ENCODE peak calls at places on chromosome 11, in eight cellular contexts. One of them, this sample, is unnamed.

GRCh38 chr11:66239998-66240780 is 28.2 kb upstream of the RAB1B start:
- DNase-seq in astrocyte of the spinal cord: no peak
- DNase-seq in iris pigment epithelial cell: no peak
- DNase-seq in dorsolateral prefrontal cortex: no peak
- DNase-seq in WTC11: no peak
- DNase-seq in kidney tubule cell: no peak
- DNase-seq in posterior cingulate gyrus: no peak
- DNase-seq in heart right ventricle: no peak
- DNase-seq in this sample: no peak

GRCh38 chr11:45852018-45852711 is 4.9 kb downstream of the CRY2 start:
- DNase-seq in astrocyte of the spinal cord: no peak
- DNase-seq in iris pigment epithelial cell: no peak
- DNase-seq in dorsolateral prefrontal cortex: no peak
- DNase-seq in WTC11: peak
- DNase-seq in kidney tubule cell: no peak
- DNase-seq in posterior cingulate gyrus: no peak
- DNase-seq in heart right ventricle: no peak
- DNase-seq in this sample: no peak

GRCh38 chr11:47254381-47254780 is 3.4 kb upstream of the NR1H3 start:
- DNase-seq in astrocyte of the spinal cord: no peak
- DNase-seq in iris pigment epithelial cell: no peak
- DNase-seq in dorsolateral prefrontal cortex: no peak
- DNase-seq in WTC11: no peak
- DNase-seq in kidney tubule cell: no peak
- DNase-seq in posterior cingulate gyrus: no peak
- DNase-seq in heart right ventricle: no peak
- DNase-seq in this sample: no peak

GRCh38 chr11:44615913-44616806 is 50.7 kb downstream of the CD82 start:
- DNase-seq in astrocyte of the spinal cord: no peak
- DNase-seq in iris pigment epithelial cell: no peak
- DNase-seq in dorsolateral prefrontal cortex: no peak
- DNase-seq in WTC11: no peak
- DNase-seq in kidney tubule cell: no peak
- DNase-seq in posterior cingulate gyrus: peak
- DNase-seq in heart right ventricle: no peak
- DNase-seq in this sample: no peak

GRCh38 chr11:61783717-61784505 is 8.5 kb downstream of the TMEM258 start:
- DNase-seq in astrocyte of the spinal cord: peak
- DNase-seq in iris pigment epithelial cell: peak
- DNase-seq in dorsolateral prefrontal cortex: no peak
- DNase-seq in WTC11: no peak
- DNase-seq in kidney tubule cell: peak
- DNase-seq in posterior cingulate gyrus: no peak
- DNase-seq in heart right ventricle: no peak
- DNase-seq in this sample: no peak

GRCh38 chr11:15743244-15743629 is 613.1 kb downstream of the SOX6 start:
- DNase-seq in astrocyte of the spinal cord: no peak
- DNase-seq in iris pigment epithelial cell: no peak
- DNase-seq in dorsolateral prefrontal cortex: no peak
- DNase-seq in WTC11: no peak
- DNase-seq in kidney tubule cell: no peak
- DNase-seq in posterior cingulate gyrus: no peak
- DNase-seq in heart right ventricle: no peak
- DNase-seq in this sample: no peak

GRCh38 chr11:89436071-89436470 is 55.1 kb downstream of the NOX4 start:
- DNase-seq in astrocyte of the spinal cord: peak
- DNase-seq in iris pigment epithelial cell: peak
- DNase-seq in dorsolateral prefrontal cortex: no peak
- DNase-seq in WTC11: no peak
- DNase-seq in kidney tubule cell: peak
- DNase-seq in posterior cingulate gyrus: no peak
- DNase-seq in heart right ventricle: no peak
- DNase-seq in this sample: no peak

GRCh38 chr11:68749501-68750196 is 1.7 kb downstream of the TESMIN start:
- DNase-seq in astrocyte of the spinal cord: peak
- DNase-seq in iris pigment epithelial cell: peak
- DNase-seq in dorsolateral prefrontal cortex: no peak
- DNase-seq in WTC11: peak
- DNase-seq in kidney tubule cell: no peak
- DNase-seq in posterior cingulate gyrus: no peak
- DNase-seq in heart right ventricle: no peak
- DNase-seq in this sample: no peak

GRCh38 chr11:111574373-111575230 is 27.6 kb upstream of the SIK2 start:
- DNase-seq in astrocyte of the spinal cord: no peak
- DNase-seq in iris pigment epithelial cell: no peak
- DNase-seq in dorsolateral prefrontal cortex: no peak
- DNase-seq in WTC11: no peak
- DNase-seq in kidney tubule cell: no peak
- DNase-seq in posterior cingulate gyrus: no peak
- DNase-seq in heart right ventricle: no peak
- DNase-seq in this sample: no peak

GRCh38 chr11:96314326-96315050 is 28.5 kb downstream of the MAML2 start:
- DNase-seq in astrocyte of the spinal cord: peak
- DNase-seq in iris pigment epithelial cell: peak
- DNase-seq in dorsolateral prefrontal cortex: no peak
- DNase-seq in WTC11: no peak
- DNase-seq in kidney tubule cell: peak
- DNase-seq in posterior cingulate gyrus: no peak
- DNase-seq in heart right ventricle: peak
- DNase-seq in this sample: peak

GRCh38 chr11:3942160-3942955 is 86.9 kb downstream of the STIM1 start:
- DNase-seq in astrocyte of the spinal cord: no peak
- DNase-seq in iris pigment epithelial cell: no peak
- DNase-seq in dorsolateral prefrontal cortex: no peak
- DNase-seq in WTC11: no peak
- DNase-seq in kidney tubule cell: no peak
- DNase-seq in posterior cingulate gyrus: no peak
- DNase-seq in heart right ventricle: no peak
- DNase-seq in this sample: no peak

GRCh38 chr11:74134661-74135515 is 35.9 kb downstream of the C2CD3 start:
- DNase-seq in astrocyte of the spinal cord: peak
- DNase-seq in iris pigment epithelial cell: peak
- DNase-seq in dorsolateral prefrontal cortex: no peak
- DNase-seq in WTC11: no peak
- DNase-seq in kidney tubule cell: peak
- DNase-seq in posterior cingulate gyrus: no peak
- DNase-seq in heart right ventricle: no peak
- DNase-seq in this sample: peak

GRCh38 chr11:94525933-94526332 is 13.7 kb downstream of the C11orf97 start:
- DNase-seq in astrocyte of the spinal cord: peak
- DNase-seq in iris pigment epithelial cell: peak
- DNase-seq in dorsolateral prefrontal cortex: peak
- DNase-seq in WTC11: no peak
- DNase-seq in kidney tubule cell: peak
- DNase-seq in posterior cingulate gyrus: peak
- DNase-seq in heart right ventricle: peak
- DNase-seq in this sample: peak

GRCh38 chr11:58788355-58789023 is 56.0 kb downstream of the GLYATL2 start:
- DNase-seq in astrocyte of the spinal cord: peak
- DNase-seq in iris pigment epithelial cell: peak
- DNase-seq in dorsolateral prefrontal cortex: no peak
- DNase-seq in WTC11: peak
- DNase-seq in kidney tubule cell: peak
- DNase-seq in posterior cingulate gyrus: no peak
- DNase-seq in heart right ventricle: no peak
- DNase-seq in this sample: peak

GRCh38 chr11:18669211-18669593 is 29.4 kb upstream of the TMEM86A start:
- DNase-seq in astrocyte of the spinal cord: no peak
- DNase-seq in iris pigment epithelial cell: peak
- DNase-seq in dorsolateral prefrontal cortex: no peak
- DNase-seq in WTC11: no peak
- DNase-seq in kidney tubule cell: peak
- DNase-seq in posterior cingulate gyrus: no peak
- DNase-seq in heart right ventricle: no peak
- DNase-seq in this sample: peak

GRCh38 chr11:62602141-62603071 is 741 bp upstream of the MTA2 start:
- DNase-seq in astrocyte of the spinal cord: peak
- DNase-seq in iris pigment epithelial cell: peak
- DNase-seq in dorsolateral prefrontal cortex: peak
- DNase-seq in WTC11: peak
- DNase-seq in kidney tubule cell: no peak
- DNase-seq in posterior cingulate gyrus: peak
- DNase-seq in heart right ventricle: peak
- DNase-seq in this sample: peak

GRCh38 chr11:45333506-45333971 is 47.4 kb upstream of the SYT13 start:
- DNase-seq in astrocyte of the spinal cord: peak
- DNase-seq in iris pigment epithelial cell: peak
- DNase-seq in dorsolateral prefrontal cortex: no peak
- DNase-seq in WTC11: peak
- DNase-seq in kidney tubule cell: peak
- DNase-seq in posterior cingulate gyrus: no peak
- DNase-seq in heart right ventricle: peak
- DNase-seq in this sample: peak

GRCh38 chr11:61891331-61892084 is at the start of gene FADS3:
- DNase-seq in astrocyte of the spinal cord: peak
- DNase-seq in iris pigment epithelial cell: peak
- DNase-seq in dorsolateral prefrontal cortex: peak
- DNase-seq in WTC11: peak
- DNase-seq in kidney tubule cell: peak
- DNase-seq in posterior cingulate gyrus: peak
- DNase-seq in heart right ventricle: peak
- DNase-seq in this sample: peak

GRCh38 chr11:38824573-38824972 is 2226.5 kb upstream of the RAG2 start:
- DNase-seq in astrocyte of the spinal cord: no peak
- DNase-seq in iris pigment epithelial cell: peak
- DNase-seq in dorsolateral prefrontal cortex: no peak
- DNase-seq in WTC11: no peak
- DNase-seq in kidney tubule cell: no peak
- DNase-seq in posterior cingulate gyrus: no peak
- DNase-seq in heart right ventricle: no peak
- DNase-seq in this sample: no peak

GRCh38 chr11:14672635-14673034 is 29.0 kb downstream of the PDE3B start:
- DNase-seq in astrocyte of the spinal cord: peak
- DNase-seq in iris pigment epithelial cell: peak
- DNase-seq in dorsolateral prefrontal cortex: no peak
- DNase-seq in WTC11: no peak
- DNase-seq in kidney tubule cell: peak
- DNase-seq in posterior cingulate gyrus: no peak
- DNase-seq in heart right ventricle: no peak
- DNase-seq in this sample: peak

GRCh38 chr11:16788141-16789060 is 50.0 kb downstream of the C11orf58 start:
- DNase-seq in astrocyte of the spinal cord: peak
- DNase-seq in iris pigment epithelial cell: peak
- DNase-seq in dorsolateral prefrontal cortex: peak
- DNase-seq in WTC11: peak
- DNase-seq in kidney tubule cell: peak
- DNase-seq in posterior cingulate gyrus: peak
- DNase-seq in heart right ventricle: peak
- DNase-seq in this sample: peak

GRCh38 chr11:120649316-120649715 is 137.8 kb downstream of the GRIK4 start:
- DNase-seq in astrocyte of the spinal cord: no peak
- DNase-seq in iris pigment epithelial cell: no peak
- DNase-seq in dorsolateral prefrontal cortex: no peak
- DNase-seq in WTC11: no peak
- DNase-seq in kidney tubule cell: no peak
- DNase-seq in posterior cingulate gyrus: no peak
- DNase-seq in heart right ventricle: no peak
- DNase-seq in this sample: no peak

GRCh38 chr11:128517457-128518230 is 69.7 kb downstream of the ETS1 start:
- DNase-seq in astrocyte of the spinal cord: peak
- DNase-seq in iris pigment epithelial cell: peak
- DNase-seq in dorsolateral prefrontal cortex: no peak
- DNase-seq in WTC11: no peak
- DNase-seq in kidney tubule cell: no peak
- DNase-seq in posterior cingulate gyrus: no peak
- DNase-seq in heart right ventricle: no peak
- DNase-seq in this sample: peak

GRCh38 chr11:10374386-10374785 is 69.5 kb downstream of the ADM start:
- DNase-seq in astrocyte of the spinal cord: no peak
- DNase-seq in iris pigment epithelial cell: no peak
- DNase-seq in dorsolateral prefrontal cortex: no peak
- DNase-seq in WTC11: no peak
- DNase-seq in kidney tubule cell: no peak
- DNase-seq in posterior cingulate gyrus: no peak
- DNase-seq in heart right ventricle: no peak
- DNase-seq in this sample: no peak

GRCh38 chr11:16981651-16982194 is 32.5 kb downstream of the PLEKHA7 start:
- DNase-seq in astrocyte of the spinal cord: peak
- DNase-seq in iris pigment epithelial cell: peak
- DNase-seq in dorsolateral prefrontal cortex: peak
- DNase-seq in WTC11: peak
- DNase-seq in kidney tubule cell: peak
- DNase-seq in posterior cingulate gyrus: peak
- DNase-seq in heart right ventricle: no peak
- DNase-seq in this sample: no peak

GRCh38 chr11:73795925-73796632 is 8.4 kb downstream of the MRPL48 start:
- DNase-seq in astrocyte of the spinal cord: no peak
- DNase-seq in iris pigment epithelial cell: no peak
- DNase-seq in dorsolateral prefrontal cortex: peak
- DNase-seq in WTC11: peak
- DNase-seq in kidney tubule cell: no peak
- DNase-seq in posterior cingulate gyrus: peak
- DNase-seq in heart right ventricle: peak
- DNase-seq in this sample: no peak

GRCh38 chr11:14065153-14065552 is 102.6 kb downstream of the SPON1 start:
- DNase-seq in astrocyte of the spinal cord: no peak
- DNase-seq in iris pigment epithelial cell: no peak
- DNase-seq in dorsolateral prefrontal cortex: peak
- DNase-seq in WTC11: no peak
- DNase-seq in kidney tubule cell: no peak
- DNase-seq in posterior cingulate gyrus: peak
- DNase-seq in heart right ventricle: no peak
- DNase-seq in this sample: no peak

GRCh38 chr11:1219836-1220810 is 2.7 kb upstream of the MUC5B start:
- DNase-seq in astrocyte of the spinal cord: no peak
- DNase-seq in iris pigment epithelial cell: no peak
- DNase-seq in dorsolateral prefrontal cortex: no peak
- DNase-seq in WTC11: no peak
- DNase-seq in kidney tubule cell: no peak
- DNase-seq in posterior cingulate gyrus: peak
- DNase-seq in heart right ventricle: peak
- DNase-seq in this sample: no peak

GRCh38 chr11:102283088-102283487 is 34.2 kb upstream of the BIRC3 start:
- DNase-seq in astrocyte of the spinal cord: no peak
- DNase-seq in iris pigment epithelial cell: no peak
- DNase-seq in dorsolateral prefrontal cortex: no peak
- DNase-seq in WTC11: no peak
- DNase-seq in kidney tubule cell: no peak
- DNase-seq in posterior cingulate gyrus: no peak
- DNase-seq in heart right ventricle: no peak
- DNase-seq in this sample: no peak

GRCh38 chr11:69122642-69123431 is 32.9 kb upstream of the SMIM38 start:
- DNase-seq in astrocyte of the spinal cord: peak
- DNase-seq in iris pigment epithelial cell: peak
- DNase-seq in dorsolateral prefrontal cortex: peak
- DNase-seq in WTC11: peak
- DNase-seq in kidney tubule cell: peak
- DNase-seq in posterior cingulate gyrus: peak
- DNase-seq in heart right ventricle: peak
- DNase-seq in this sample: peak

GRCh38 chr11:131154329-131154728 is 216.1 kb upstream of the NTM start:
- DNase-seq in astrocyte of the spinal cord: no peak
- DNase-seq in iris pigment epithelial cell: no peak
- DNase-seq in dorsolateral prefrontal cortex: no peak
- DNase-seq in WTC11: no peak
- DNase-seq in kidney tubule cell: peak
- DNase-seq in posterior cingulate gyrus: no peak
- DNase-seq in heart right ventricle: no peak
- DNase-seq in this sample: no peak

GRCh38 chr11:95055273-95055897 is 6.2 kb downstream of the KDM4F start:
- DNase-seq in astrocyte of the spinal cord: no peak
- DNase-seq in iris pigment epithelial cell: no peak
- DNase-seq in dorsolateral prefrontal cortex: no peak
- DNase-seq in WTC11: no peak
- DNase-seq in kidney tubule cell: no peak
- DNase-seq in posterior cingulate gyrus: no peak
- DNase-seq in heart right ventricle: no peak
- DNase-seq in this sample: no peak

GRCh38 chr11:9771126-9771624 is 107.3 kb downstream of the SWAP70 start:
- DNase-seq in astrocyte of the spinal cord: no peak
- DNase-seq in iris pigment epithelial cell: no peak
- DNase-seq in dorsolateral prefrontal cortex: no peak
- DNase-seq in WTC11: no peak
- DNase-seq in kidney tubule cell: no peak
- DNase-seq in posterior cingulate gyrus: no peak
- DNase-seq in heart right ventricle: no peak
- DNase-seq in this sample: no peak

GRCh38 chr11:129131361-129131760 is 60.8 kb downstream of the ARHGAP32 start:
- DNase-seq in astrocyte of the spinal cord: peak
- DNase-seq in iris pigment epithelial cell: no peak
- DNase-seq in dorsolateral prefrontal cortex: no peak
- DNase-seq in WTC11: no peak
- DNase-seq in kidney tubule cell: no peak
- DNase-seq in posterior cingulate gyrus: no peak
- DNase-seq in heart right ventricle: no peak
- DNase-seq in this sample: no peak